ENCODE peak calls at places on chromosomes 11 and 22, in seven cellular contexts. A is endothelial cell of umbilical vein, T is tibial artery, U is body of pancreas, D is GM06990, F is upper lobe of right lung, C is AG04450. V is an unnamed sample. For H3K27me3, the result is how much of the 10 kb centered on the place peaks cover.

GRCh38 chr11:123129920-123130319 is 65.1 kb downstream of the CLMP start:
- DNase-seq in A (no peak), T (no peak), U (no peak), D (no peak), F (no peak), C (peak), V (no peak)

GRCh38 chr11:61828629-61829407 is 718 bp downstream of the FADS2 start:
- DNase-seq in A (peak), T (peak), U (peak), D (peak), F (peak), C (no peak), V (no peak)

GRCh38 chr22:27677895-27678458 is 123.6 kb downstream of the MN1 start:
- DNase-seq in A (no peak), T (no peak), U (no peak), D (no peak), F (no peak), C (no peak), V (no peak)

GRCh38 chr11:47399860-47400812 is 8.3 kb upstream of the SLC39A13 start:
- DNase-seq in A (no peak), T (no peak), U (peak), D (peak), F (no peak), C (no peak), V (no peak)

GRCh38 chr11:59962103-59962474 is 1.7 kb upstream of the OOSP4A start:
- DNase-seq in A (no peak), T (no peak), U (no peak), D (no peak), F (no peak), C (no peak), V (no peak)

GRCh38 chr11:14322510-14322909 is 36.5 kb downstream of the RRAS2 start:
- DNase-seq in A (peak), T (no peak), U (no peak), D (no peak), F (no peak), C (no peak), V (no peak)

GRCh38 chr11:12599408-12600143 is 74.6 kb upstream of the TEAD1 start:
- DNase-seq in A (peak), T (peak), U (peak), D (peak), F (peak), C (no peak), V (no peak)

GRCh38 chr22:19173047-19174035 is 5.2 kb downstream of the SLC25A1 start:
- DNase-seq in A (no peak), T (no peak), U (no peak), D (no peak), F (no peak), C (no peak), V (no peak)

GRCh38 chr22:44353063-44353440 is 40.3 kb upstream of the SHISAL1 start:
- DNase-seq in A (no peak), T (no peak), U (no peak), D (no peak), F (no peak), C (no peak), V (no peak)

GRCh38 chr22:38098410-38099249 is 11.9 kb downstream of the BAIAP2L2 start:
- DNase-seq in A (peak), T (no peak), U (no peak), D (no peak), F (no peak), C (no peak), V (no peak)

GRCh38 chr11:106553304-106553703 is 465.0 kb downstream of the GUCY1A2 start:
- DNase-seq in A (no peak), T (no peak), U (peak), D (no peak), F (no peak), C (no peak), V (no peak)

GRCh38 chr11:72014761-72015320 is 16.1 kb downstream of the IL18BP start:
- DNase-seq in A (no peak), T (no peak), U (no peak), D (no peak), F (peak), C (no peak), V (no peak)

GRCh38 chr22:31344369-31345330 is 1.5 kb downstream of the PATZ1 start:
- DNase-seq in A (peak), T (peak), U (peak), D (peak), F (peak), C (no peak), V (no peak)

GRCh38 chr11:45934580-45935318 is 12.3 kb downstream of the LARGE2 start:
- DNase-seq in A (no peak), T (no peak), U (peak), D (no peak), F (no peak), C (no peak), V (peak)

GRCh38 chr11:61042961-61043540 is 59.2 kb upstream of the CD5 start:
- DNase-seq in A (no peak), T (no peak), U (no peak), D (peak), F (no peak), C (no peak), V (no peak)

GRCh38 chr11:88604255-88604654 is 266.7 kb upstream of the CTSC start:
- DNase-seq in A (no peak), T (no peak), U (no peak), D (no peak), F (no peak), C (peak), V (no peak)

GRCh38 chr11:66188580-66188979 is 79.9 kb upstream of the RAB1B start:
- DNase-seq in A (peak), T (no peak), U (no peak), D (no peak), F (no peak), C (peak), V (peak)

GRCh38 chr11:73229321-73230275 is 11.5 kb downstream of the P2RY2 start:
- DNase-seq in A (no peak), T (peak), U (no peak), D (no peak), F (peak), C (no peak), V (no peak)

GRCh38 chr22:25484498-25484897 is 80.0 kb upstream of the GRK3 start:
- DNase-seq in A (no peak), T (no peak), U (no peak), D (no peak), F (no peak), C (no peak), V (no peak)

GRCh38 chr22:25482091-25482760 is 82.2 kb upstream of the GRK3 start:
- DNase-seq in A (no peak), T (no peak), U (no peak), D (no peak), F (no peak), C (no peak), V (no peak)

GRCh38 chr22:25482868-25483639 is 81.4 kb upstream of the GRK3 start:
- DNase-seq in A (no peak), T (no peak), U (peak), D (no peak), F (no peak), C (no peak), V (no peak)

GRCh38 chr22:25484916-25485315 is 79.6 kb upstream of the GRK3 start:
- DNase-seq in A (no peak), T (no peak), U (no peak), D (no peak), F (no peak), C (no peak), V (no peak)

GRCh38 chr22:25483931-25484330 is 80.5 kb upstream of the GRK3 start:
- DNase-seq in A (no peak), T (no peak), U (no peak), D (no peak), F (no peak), C (no peak), V (no peak)
- TF ChIP-seq CTCF in A (no peak), T (no peak), U (no peak), D (no peak), F (no peak), C (no peak), V (no peak)

DNA sequence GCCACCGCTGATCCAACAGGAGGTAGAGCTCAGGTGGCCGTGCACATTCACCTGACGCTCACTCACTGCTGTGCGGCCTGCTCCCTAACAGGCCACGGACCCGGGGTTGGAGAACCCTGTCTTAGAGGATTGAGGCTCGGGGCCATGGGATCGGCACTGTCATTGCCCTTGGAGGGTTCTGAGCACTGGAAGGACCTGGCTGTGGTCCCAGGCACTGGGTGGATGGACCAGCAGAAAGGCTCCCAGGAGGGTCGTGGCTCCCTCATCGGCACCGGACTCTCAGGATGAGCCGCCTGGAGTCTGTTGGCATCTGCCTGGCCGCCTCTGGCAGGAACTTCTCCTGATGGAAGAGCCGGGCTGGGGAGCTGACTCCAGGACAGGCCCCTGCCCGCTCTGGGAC is 6.5 kb downstream of the KCNQ1 start:
- DNase-seq in A (no peak), T (peak), U (no peak), D (no peak), F (peak), C (no peak), V (no peak)
- H3K27me3 ChIP-seq in A (under half), T (under half), U (under half), D (under half), F (under half), C (under half), V (under half)

GRCh38 chr22:47146391-47146790 is 383.9 kb downstream of the TBC1D22A start:
- DNase-seq in A (no peak), T (no peak), U (no peak), D (no peak), F (no peak), C (no peak), V (no peak)

GRCh38 chr22:47148510-47148909 is 386.1 kb downstream of the TBC1D22A start:
- DNase-seq in A (no peak), T (no peak), U (no peak), D (no peak), F (no peak), C (no peak), V (no peak)

GRCh38 chr22:47148956-47149748 is 386.7 kb downstream of the TBC1D22A start:
- DNase-seq in A (no peak), T (no peak), U (no peak), D (no peak), F (no peak), C (no peak), V (no peak)

GRCh38 chr22:47146941-47147340 is 384.5 kb downstream of the TBC1D22A start:
- DNase-seq in A (no peak), T (no peak), U (peak), D (no peak), F (no peak), C (no peak), V (no peak)

DNA sequence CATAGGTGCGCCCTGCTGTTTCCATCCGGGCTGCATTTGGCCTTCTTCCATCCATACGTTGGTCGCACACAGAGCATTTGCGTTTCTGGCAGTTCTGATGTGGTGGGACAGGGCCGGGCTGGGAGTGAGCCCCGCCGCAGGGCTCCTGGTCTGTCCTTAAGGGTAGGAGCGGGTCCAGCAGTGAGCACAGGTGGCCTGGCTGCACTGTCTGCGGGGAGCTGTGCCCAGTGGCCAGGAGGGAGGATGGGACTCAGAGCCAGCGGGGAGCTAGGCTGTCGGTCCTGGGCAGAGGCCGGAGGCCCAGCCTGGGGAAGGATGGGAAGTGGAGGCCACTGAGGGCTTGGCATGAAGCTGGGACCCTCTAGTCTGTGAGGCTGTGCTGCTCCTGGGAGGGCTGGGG is 385.1 kb downstream of the TBC1D22A start:
- DNase-seq in A (no peak), T (no peak), U (no peak), D (no peak), F (no peak), C (no peak), V (no peak)
- TF ChIP-seq CTCF in A (no peak), T (no peak), U (no peak), D (no peak), F (no peak), C (no peak), V (no peak)

GRCh38 chr11:116724813-116725212 is 48.0 kb downstream of the BUD13 start:
- DNase-seq in A (no peak), T (no peak), U (no peak), D (no peak), F (no peak), C (no peak), V (no peak)
- H3K27me3 ChIP-seq in A (under half), T (under half), U (under half), D (under half), F (under half), C (half or more), V (under half)

DNA sequence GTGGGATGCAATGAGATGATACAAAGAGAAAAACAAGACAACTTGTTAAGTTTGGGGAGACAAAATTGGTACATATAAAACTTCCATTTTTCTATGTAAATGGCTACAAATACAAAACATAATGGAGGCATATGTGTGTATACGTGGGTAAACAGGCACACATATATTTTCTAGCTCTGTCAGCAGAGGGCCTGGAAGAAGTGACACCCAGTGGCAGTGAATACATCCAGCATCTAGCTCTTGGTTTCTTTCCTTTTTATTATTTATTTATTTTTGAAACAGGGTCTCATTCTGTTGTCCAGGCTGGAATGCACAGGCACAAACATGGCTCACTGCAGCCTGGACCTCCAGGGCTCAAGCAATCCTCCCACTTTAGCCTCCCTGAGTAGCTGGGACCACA is 5.0 kb upstream of the RASL10A start:
- DNase-seq in A (no peak), T (no peak), U (no peak), D (no peak), F (no peak), C (no peak), V (no peak)
- TF ChIP-seq CTCF in A (peak), T (no peak), U (no peak), D (no peak), F (no peak), C (peak), V (peak)

GRCh38 chr22:20433686-20434241 is 3.9 kb downstream of the SCARF2 start:
- DNase-seq in A (no peak), T (peak), U (no peak), D (no peak), F (peak), C (no peak), V (no peak)
- H3K27me3 ChIP-seq in A (under half), T (under half), U (under half), D (under half), F (under half), C (under half), V (half or more)

V was measured in foreskin keratinocyte.